ENCODE peak calls at places on chromosomes 3 and 15, in four cellular contexts. T is stomach, P is cardiac fibroblast, B is amygdala. Z is an unnamed sample.

GRCh38 chr3:21729888-21730459 is 21.0 kb downstream of the ZNF385D start:
- DNase-seq in T (no peak), P (no peak), B (no peak), Z (no peak)

GRCh38 chr15:59746777-59747176 is 57.7 kb upstream of the BNIP2 start:
- DNase-seq in T (no peak), P (no peak), B (no peak), Z (no peak)

GRCh38 chr3:154040283-154040682 is 80.9 kb upstream of the ARHGEF26 start:
- DNase-seq in T (no peak), P (peak), B (no peak), Z (no peak)

GRCh38 chr15:101489236-101489632 is 273 bp downstream of the PCSK6 start:
- DNase-seq in T (peak), P (peak), B (no peak), Z (peak)

GRCh38 chr3:124781706-124782376 is 51.6 kb downstream of the UMPS start:
- DNase-seq in T (no peak), P (no peak), B (no peak), Z (no peak)

GRCh38 chr3:129161860-129162271 is 1.0 kb upstream of the ISY1 start:
- DNase-seq in T (no peak), P (peak), B (no peak), Z (peak)

GRCh38 chr3:8767667-8768363 is 1.6 kb downstream of the OXTR start:
- DNase-seq in T (peak), P (no peak), B (no peak), Z (no peak)

GRCh38 chr15:29115093-29115991 is 154.3 kb downstream of the NSMCE3 start:
- DNase-seq in T (no peak), P (peak), B (no peak), Z (no peak)

GRCh38 chr3:69354948-69355347 is 30.9 kb downstream of the FRMD4B start:
- DNase-seq in T (no peak), P (no peak), B (no peak), Z (peak)

GRCh38 chr3:188310270-188310710 is 156.3 kb downstream of the LPP start:
- DNase-seq in T (no peak), P (no peak), B (no peak), Z (no peak)

GRCh38 chr3:37229740-37230139 is 55.4 kb upstream of the LRRFIP2 start:
- DNase-seq in T (peak), P (no peak), B (no peak), Z (no peak)

GRCh38 chr15:74365619-74366445 is 1.6 kb downstream of the CYP11A1 start:
- DNase-seq in T (no peak), P (peak), B (no peak), Z (peak)

GRCh38 chr3:18767756-18768303 is 342.7 kb upstream of the SATB1 start:
- DNase-seq in T (peak), P (no peak), B (no peak), Z (no peak)